ENCODE peak calls at places on chromosomes 11 and 22, in six cellular contexts. T is tibial nerve, I is H1, K is kidney, H is thoracic aorta, V is fibroblast of lung. O is an unnamed sample.

GRCh38 chr11:27882066-27882697 is 181.9 kb upstream of the BDNF start:
- DNase-seq in T (no peak), I (no peak), K (no peak), H (no peak), V (no peak), O (peak)

GRCh38 chr11:8709777-8710176 is 27.2 kb downstream of the RPL27A start:
- DNase-seq in T (no peak), I (no peak), K (no peak), H (no peak), V (no peak), O (no peak)

GRCh38 chr11:20470348-20470747 is 82.8 kb downstream of the PRMT3 start:
- DNase-seq in T (no peak), I (no peak), K (no peak), H (no peak), V (no peak), O (no peak)

GRCh38 chr11:77030834-77031414 is 3.3 kb upstream of the B3GNT6 start:
- DNase-seq in T (no peak), I (no peak), K (no peak), H (no peak), V (no peak), O (no peak)

GRCh38 chr11:85941380-85941973 is 86.3 kb downstream of the CCDC83 start:
- DNase-seq in T (peak), I (peak), K (no peak), H (no peak), V (peak), O (peak)

GRCh38 chr22:46843691-46844297 is 81.3 kb downstream of the TBC1D22A start:
- DNase-seq in T (no peak), I (peak), K (no peak), H (no peak), V (peak), O (no peak)

GRCh38 chr22:17138451-17139042 is 17.4 kb upstream of the TMEM121B start:
- DNase-seq in T (no peak), I (no peak), K (no peak), H (no peak), V (no peak), O (no peak)

GRCh38 chr22:30701872-30702271 is 7.2 kb downstream of the OSBP2 start:
- DNase-seq in T (no peak), I (no peak), K (no peak), H (no peak), V (no peak), O (no peak)

GRCh38 chr11:118918686-118919280 is 6.9 kb downstream of the BCL9L start:
- DNase-seq in T (no peak), I (peak), K (peak), H (no peak), V (no peak), O (no peak)

GRCh38 chr11:124801014-124801413 is 808 bp upstream of the MSANTD2 start:
- DNase-seq in T (no peak), I (no peak), K (no peak), H (no peak), V (peak), O (no peak)

GRCh38 chr22:23518381-23519187 is 61.5 kb downstream of the IGLL1 start:
- DNase-seq in T (no peak), I (no peak), K (peak), H (no peak), V (no peak), O (no peak)

GRCh38 chr11:66063900-66064299 is 6.2 kb upstream of the PACS1 start:
- DNase-seq in T (no peak), I (no peak), K (no peak), H (no peak), V (no peak), O (no peak)

GRCh38 chr11:128759597-128759996 is 65.7 kb downstream of the FLI1 start:
- DNase-seq in T (no peak), I (no peak), K (no peak), H (no peak), V (no peak), O (no peak)

GRCh38 chr11:71153005-71153395 is 99.4 kb downstream of the SHANK2 start:
- DNase-seq in T (no peak), I (no peak), K (peak), H (no peak), V (peak), O (no peak)
- H3K4me3 ChIP-seq in T (no peak), I (no peak), K (peak), H (no peak), V (no peak), O (no peak)

GRCh38 chr11:96978751-96979150 is 588.9 kb downstream of the JRKL start:
- DNase-seq in T (no peak), I (no peak), K (no peak), H (no peak), V (no peak), O (no peak)
- H3K27ac ChIP-seq in T (no peak), I (no peak), K (no peak), H (no peak), V (no peak), O (no peak)

DNA sequence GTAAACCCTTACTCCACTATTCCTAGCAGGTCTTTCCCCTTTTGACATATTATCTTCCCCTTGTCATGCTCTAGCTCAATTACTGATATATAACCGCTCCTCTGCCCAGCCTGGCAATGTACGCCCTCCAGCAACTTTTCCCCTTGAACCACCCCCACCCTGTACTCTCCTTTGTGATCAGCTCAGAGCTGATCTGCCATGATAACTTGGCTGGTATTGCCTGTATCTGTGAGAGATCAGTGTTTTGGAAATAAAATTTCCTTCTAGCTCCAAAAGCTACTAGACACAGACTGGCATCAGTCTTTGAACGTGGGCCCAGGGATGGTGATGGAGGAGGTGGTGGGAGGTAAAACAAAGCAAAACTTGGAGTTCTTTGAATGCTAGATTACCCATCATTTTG is 42.9 kb downstream of the DIXDC1 start:
- DNase-seq in T (no peak), I (no peak), K (no peak), H (no peak), V (no peak), O (no peak)
- H3K4me3 ChIP-seq in T (no peak), I (no peak), K (no peak), H (no peak), V (no peak), O (no peak)

GRCh38 chr11:10618490-10618889 is 50.0 kb upstream of the LYVE1 start:
- DNase-seq in T (no peak), I (no peak), K (no peak), H (no peak), V (no peak), O (no peak)
- H3K27ac ChIP-seq in T (no peak), I (no peak), K (peak), H (peak), V (no peak), O (no peak)

DNA sequence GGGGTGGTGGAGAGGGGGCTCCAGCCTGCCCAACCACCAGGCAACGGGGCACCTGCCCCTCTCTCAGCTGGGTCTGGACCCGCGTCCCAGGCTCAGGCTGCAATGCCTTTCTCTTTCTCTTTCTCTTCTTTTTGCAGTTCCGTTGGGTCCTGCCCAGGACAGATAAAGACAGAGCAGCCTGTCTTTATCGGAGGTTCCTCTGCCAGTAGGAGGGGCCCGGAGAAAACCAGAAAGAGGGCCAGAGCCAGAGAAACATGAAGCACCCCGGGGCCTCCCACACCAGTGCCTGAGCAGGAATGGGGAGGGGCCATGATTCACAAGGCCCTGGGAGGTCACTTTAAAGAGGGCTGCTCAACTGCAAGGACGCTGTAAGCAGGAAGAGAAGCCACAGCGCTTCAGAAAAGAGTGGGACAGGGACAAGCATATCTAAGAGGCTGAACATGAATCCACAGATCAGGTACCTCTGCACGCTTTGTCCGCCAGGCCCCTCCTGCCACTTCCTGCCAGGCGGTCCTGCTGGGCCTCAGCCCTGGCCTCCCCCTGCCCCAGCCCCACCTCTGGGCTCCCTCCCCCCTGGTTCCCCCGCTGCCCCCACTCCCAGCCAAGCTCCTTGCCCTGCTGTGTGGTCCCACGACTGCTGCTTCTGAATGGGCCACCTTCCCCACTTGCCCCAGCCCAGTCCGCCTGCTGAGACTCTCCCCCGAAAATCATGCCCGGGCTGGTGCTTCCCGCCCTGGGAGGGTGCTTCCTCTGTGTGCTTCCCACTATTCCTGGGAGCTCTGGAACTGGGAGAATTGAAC is at the start of gene APOBEC3C:
- DNase-seq in T (peak), I (peak), K (peak), H (peak), V (peak), O (peak)
- H3K4me3 ChIP-seq in T (peak), I (peak), K (peak), H (peak), V (peak), O (peak)

GRCh38 chr11:114108501-114109205 is 49.1 kb downstream of the ZBTB16 start:
- DNase-seq in T (no peak), I (no peak), K (no peak), H (no peak), V (no peak), O (no peak)
- H3K27ac ChIP-seq in T (peak), I (no peak), K (no peak), H (peak), V (no peak), O (no peak)